ENCODE peak calls at places on chromosomes 6 and 20, in eight cellular contexts. One of them, this sample, is unnamed. For H3K4me1, the result is how much of the 10 kb centered on the place peaks cover.

GRCh38 chr6:10414766-10415592 is at the start of gene TFAP2A:
- DNase-seq in uterus: no peak
- DNase-seq in colonic mucosa: no peak
- DNase-seq in fibroblast of lung: peak
- DNase-seq in hepatocyte: peak
- DNase-seq in left ventricle myocardium inferior: no peak
- DNase-seq in spleen: no peak
- DNase-seq in upper lobe of right lung: no peak
- DNase-seq in this sample: peak

GRCh38 chr20:52461602-52462001 is 270.0 kb upstream of the ZFP64 start:
- DNase-seq in hepatocyte: no peak
- DNase-seq in upper lobe of right lung: no peak
- DNase-seq in fibroblast of lung: no peak
- DNase-seq in colonic mucosa: no peak
- DNase-seq in uterus: no peak
- DNase-seq in left ventricle myocardium inferior: no peak
- DNase-seq in spleen: no peak
- DNase-seq in this sample: no peak

GRCh38 chr6:54481096-54481495 is 172.9 kb downstream of the TINAG start:
- DNase-seq in uterus: no peak
- DNase-seq in hepatocyte: peak
- DNase-seq in colonic mucosa: peak
- DNase-seq in fibroblast of lung: no peak
- DNase-seq in upper lobe of right lung: no peak
- DNase-seq in left ventricle myocardium inferior: no peak
- DNase-seq in spleen: no peak
- DNase-seq in this sample: no peak

GRCh38 chr6:142746524-142746923 is 198.5 kb downstream of the HIVEP2 start:
- DNase-seq in colonic mucosa: no peak
- DNase-seq in hepatocyte: peak
- DNase-seq in fibroblast of lung: no peak
- DNase-seq in left ventricle myocardium inferior: no peak
- DNase-seq in uterus: no peak
- DNase-seq in upper lobe of right lung: no peak
- DNase-seq in spleen: no peak
- DNase-seq in this sample: no peak

GRCh38 chr20:46979603-46980241 is 85.1 kb downstream of the EYA2 start:
- DNase-seq in left ventricle myocardium inferior: no peak
- DNase-seq in spleen: no peak
- DNase-seq in fibroblast of lung: no peak
- DNase-seq in upper lobe of right lung: no peak
- DNase-seq in hepatocyte: no peak
- DNase-seq in colonic mucosa: no peak
- DNase-seq in uterus: no peak
- DNase-seq in this sample: no peak

GRCh38 chr6:43368517-43369160 is 808 bp downstream of the ZNF318 start:
- DNase-seq in spleen: peak
- DNase-seq in uterus: peak
- DNase-seq in hepatocyte: peak
- DNase-seq in upper lobe of right lung: peak
- DNase-seq in left ventricle myocardium inferior: peak
- DNase-seq in fibroblast of lung: peak
- DNase-seq in colonic mucosa: peak
- DNase-seq in this sample: no peak

GRCh38 chr6:33620158-33620583 is 951 bp upstream of the ITPR3 start:
- DNase-seq in hepatocyte: peak
- DNase-seq in uterus: no peak
- DNase-seq in spleen: peak
- DNase-seq in colonic mucosa: peak
- DNase-seq in upper lobe of right lung: peak
- DNase-seq in left ventricle myocardium inferior: no peak
- DNase-seq in fibroblast of lung: peak
- DNase-seq in this sample: no peak

GRCh38 chr6:108661430-108661829 is 100.7 kb downstream of the FOXO3 start:
- DNase-seq in fibroblast of lung: peak
- DNase-seq in left ventricle myocardium inferior: no peak
- DNase-seq in uterus: no peak
- DNase-seq in spleen: no peak
- DNase-seq in upper lobe of right lung: no peak
- DNase-seq in colonic mucosa: no peak
- DNase-seq in hepatocyte: peak
- DNase-seq in this sample: no peak

GRCh38 chr20:4225778-4226177 is 210.4 kb upstream of the RNF24 start:
- DNase-seq in uterus: peak
- DNase-seq in colonic mucosa: no peak
- DNase-seq in left ventricle myocardium inferior: no peak
- DNase-seq in fibroblast of lung: peak
- DNase-seq in upper lobe of right lung: no peak
- DNase-seq in spleen: no peak
- DNase-seq in hepatocyte: peak
- DNase-seq in this sample: no peak

GRCh38 chr6:133889557-133890301 is 816 bp downstream of the TCF21 start:
- DNase-seq in upper lobe of right lung: no peak
- DNase-seq in hepatocyte: peak
- DNase-seq in colonic mucosa: no peak
- DNase-seq in spleen: no peak
- DNase-seq in uterus: peak
- DNase-seq in fibroblast of lung: peak
- DNase-seq in left ventricle myocardium inferior: peak
- DNase-seq in this sample: no peak

GRCh38 chr6:19830171-19830570 is 7.0 kb upstream of the ID4 start:
- DNase-seq in hepatocyte: peak
- DNase-seq in upper lobe of right lung: no peak
- DNase-seq in fibroblast of lung: peak
- DNase-seq in left ventricle myocardium inferior: no peak
- DNase-seq in spleen: no peak
- DNase-seq in uterus: no peak
- DNase-seq in colonic mucosa: no peak
- DNase-seq in this sample: no peak

GRCh38 chr6:56620229-56620868 is 22.3 kb downstream of the DST start:
- DNase-seq in colonic mucosa: no peak
- DNase-seq in left ventricle myocardium inferior: no peak
- DNase-seq in fibroblast of lung: no peak
- DNase-seq in uterus: no peak
- DNase-seq in spleen: no peak
- DNase-seq in hepatocyte: no peak
- DNase-seq in upper lobe of right lung: no peak
- DNase-seq in this sample: no peak

GRCh38 chr6:12962529-12962928 is 246.0 kb downstream of the PHACTR1 start:
- DNase-seq in upper lobe of right lung: no peak
- DNase-seq in colonic mucosa: no peak
- DNase-seq in fibroblast of lung: no peak
- DNase-seq in hepatocyte: no peak
- DNase-seq in spleen: no peak
- DNase-seq in left ventricle myocardium inferior: no peak
- DNase-seq in uterus: no peak
- DNase-seq in this sample: no peak
- H3K27ac ChIP-seq in upper lobe of right lung: peak
- H3K27ac ChIP-seq in colonic mucosa: no peak
- H3K27ac ChIP-seq in fibroblast of lung: no peak
- H3K27ac ChIP-seq in hepatocyte: no peak
- H3K27ac ChIP-seq in spleen: no peak
- H3K27ac ChIP-seq in left ventricle myocardium inferior: peak
- H3K27ac ChIP-seq in uterus: peak
- H3K27ac ChIP-seq in this sample: no peak

DNA sequence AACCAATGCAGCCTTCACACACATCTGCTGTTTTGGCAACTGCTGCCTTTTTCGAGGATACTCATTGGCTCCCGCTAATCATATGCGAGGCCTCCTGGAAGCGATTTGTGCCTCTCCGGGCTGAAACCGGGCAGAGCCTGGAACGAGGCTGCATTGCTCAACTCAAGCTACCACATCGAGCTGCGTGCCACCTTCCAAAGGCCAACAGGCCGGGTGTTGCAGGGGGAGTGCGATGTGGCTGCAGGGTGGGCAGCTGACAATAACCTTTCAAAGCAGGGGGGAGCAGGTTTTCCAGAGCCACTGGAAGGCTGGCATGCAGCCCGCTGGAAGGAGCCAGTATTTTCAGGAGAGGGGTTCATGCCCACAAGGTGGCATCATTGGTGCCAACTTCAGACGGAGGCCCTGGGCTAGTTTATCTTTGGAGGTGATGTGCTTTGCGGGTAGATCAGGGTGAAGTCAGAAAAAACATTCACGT is 122.6 kb upstream of the IFNGR1 start:
- DNase-seq in left ventricle myocardium inferior: peak
- DNase-seq in upper lobe of right lung: no peak
- DNase-seq in fibroblast of lung: no peak
- DNase-seq in hepatocyte: no peak
- DNase-seq in uterus: no peak
- DNase-seq in spleen: no peak
- DNase-seq in colonic mucosa: peak
- DNase-seq in this sample: no peak
- TF ChIP-seq CTCF in left ventricle myocardium inferior: peak
- TF ChIP-seq CTCF in upper lobe of right lung: peak
- TF ChIP-seq CTCF in fibroblast of lung: peak
- TF ChIP-seq CTCF in hepatocyte: no peak
- TF ChIP-seq CTCF in uterus: no peak
- TF ChIP-seq CTCF in spleen: peak
- TF ChIP-seq CTCF in colonic mucosa: peak
- TF ChIP-seq CTCF in this sample: peak

GRCh38 chr20:32479012-32479411 is 106.1 kb downstream of the NOL4L start:
- DNase-seq in upper lobe of right lung: no peak
- DNase-seq in left ventricle myocardium inferior: no peak
- DNase-seq in hepatocyte: peak
- DNase-seq in fibroblast of lung: no peak
- DNase-seq in spleen: peak
- DNase-seq in uterus: no peak
- DNase-seq in colonic mucosa: no peak
- DNase-seq in this sample: no peak

GRCh38 chr20:32479697-32480140 is 105.4 kb downstream of the NOL4L start:
- DNase-seq in colonic mucosa: peak
- DNase-seq in fibroblast of lung: no peak
- DNase-seq in uterus: no peak
- DNase-seq in upper lobe of right lung: no peak
- DNase-seq in spleen: peak
- DNase-seq in hepatocyte: peak
- DNase-seq in left ventricle myocardium inferior: peak
- DNase-seq in this sample: no peak

GRCh38 chr20:32477594-32478512 is 107.3 kb downstream of the NOL4L start:
- DNase-seq in left ventricle myocardium inferior: peak
- DNase-seq in spleen: peak
- DNase-seq in upper lobe of right lung: no peak
- DNase-seq in hepatocyte: peak
- DNase-seq in uterus: no peak
- DNase-seq in fibroblast of lung: no peak
- DNase-seq in colonic mucosa: peak
- DNase-seq in this sample: no peak

GRCh38 chr20:32476684-32477593 is 108.2 kb downstream of the NOL4L start:
- DNase-seq in spleen: peak
- DNase-seq in upper lobe of right lung: peak
- DNase-seq in left ventricle myocardium inferior: peak
- DNase-seq in hepatocyte: peak
- DNase-seq in colonic mucosa: no peak
- DNase-seq in fibroblast of lung: no peak
- DNase-seq in uterus: no peak
- DNase-seq in this sample: no peak

DNA sequence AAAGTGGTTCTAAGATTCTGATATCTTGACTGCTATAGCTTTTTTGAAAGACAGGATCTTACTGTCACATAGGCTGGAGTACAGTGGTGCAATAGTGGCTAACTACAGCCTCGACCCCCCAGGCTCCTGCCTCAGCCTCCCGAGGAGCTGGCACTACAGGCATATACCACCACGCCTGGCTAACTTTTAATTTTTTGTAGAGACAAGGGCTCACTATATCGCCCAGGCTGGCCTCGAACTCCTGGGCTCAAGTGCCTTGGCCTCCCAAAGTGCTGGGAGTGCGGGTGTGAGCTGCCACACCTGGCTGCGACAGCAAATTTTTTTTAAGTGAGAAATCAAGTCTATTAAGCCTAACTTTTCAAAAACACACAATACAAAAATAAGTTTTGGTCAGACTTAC is 106.6 kb downstream of the NOL4L start:
- DNase-seq in colonic mucosa: no peak
- DNase-seq in upper lobe of right lung: no peak
- DNase-seq in fibroblast of lung: no peak
- DNase-seq in spleen: peak
- DNase-seq in left ventricle myocardium inferior: no peak
- DNase-seq in uterus: no peak
- DNase-seq in hepatocyte: peak
- DNase-seq in this sample: no peak
- H3K4me1 ChIP-seq in colonic mucosa: half or more
- H3K4me1 ChIP-seq in upper lobe of right lung: half or more
- H3K4me1 ChIP-seq in fibroblast of lung: under half
- H3K4me1 ChIP-seq in spleen: half or more
- H3K4me1 ChIP-seq in left ventricle myocardium inferior: half or more
- H3K4me1 ChIP-seq in uterus: under half
- H3K4me1 ChIP-seq in hepatocyte: half or more
- H3K4me1 ChIP-seq in this sample: under half

GRCh38 chr6:139595183-139595582 is 220.7 kb upstream of the CITED2 start:
- DNase-seq in fibroblast of lung: peak
- DNase-seq in hepatocyte: no peak
- DNase-seq in upper lobe of right lung: no peak
- DNase-seq in spleen: no peak
- DNase-seq in left ventricle myocardium inferior: no peak
- DNase-seq in colonic mucosa: no peak
- DNase-seq in uterus: no peak
- DNase-seq in this sample: no peak

GRCh38 chr6:139597087-139597763 is 222.8 kb upstream of the CITED2 start:
- DNase-seq in left ventricle myocardium inferior: no peak
- DNase-seq in fibroblast of lung: peak
- DNase-seq in colonic mucosa: no peak
- DNase-seq in hepatocyte: no peak
- DNase-seq in uterus: no peak
- DNase-seq in spleen: no peak
- DNase-seq in upper lobe of right lung: no peak
- DNase-seq in this sample: no peak

GRCh38 chr6:139593081-139593480 is 218.6 kb upstream of the CITED2 start:
- DNase-seq in hepatocyte: no peak
- DNase-seq in colonic mucosa: no peak
- DNase-seq in uterus: no peak
- DNase-seq in upper lobe of right lung: no peak
- DNase-seq in fibroblast of lung: no peak
- DNase-seq in spleen: no peak
- DNase-seq in left ventricle myocardium inferior: no peak
- DNase-seq in this sample: no peak

GRCh38 chr6:139592011-139592410 is 217.6 kb upstream of the CITED2 start:
- DNase-seq in left ventricle myocardium inferior: no peak
- DNase-seq in uterus: no peak
- DNase-seq in spleen: no peak
- DNase-seq in upper lobe of right lung: no peak
- DNase-seq in fibroblast of lung: no peak
- DNase-seq in hepatocyte: no peak
- DNase-seq in colonic mucosa: no peak
- DNase-seq in this sample: no peak

DNA sequence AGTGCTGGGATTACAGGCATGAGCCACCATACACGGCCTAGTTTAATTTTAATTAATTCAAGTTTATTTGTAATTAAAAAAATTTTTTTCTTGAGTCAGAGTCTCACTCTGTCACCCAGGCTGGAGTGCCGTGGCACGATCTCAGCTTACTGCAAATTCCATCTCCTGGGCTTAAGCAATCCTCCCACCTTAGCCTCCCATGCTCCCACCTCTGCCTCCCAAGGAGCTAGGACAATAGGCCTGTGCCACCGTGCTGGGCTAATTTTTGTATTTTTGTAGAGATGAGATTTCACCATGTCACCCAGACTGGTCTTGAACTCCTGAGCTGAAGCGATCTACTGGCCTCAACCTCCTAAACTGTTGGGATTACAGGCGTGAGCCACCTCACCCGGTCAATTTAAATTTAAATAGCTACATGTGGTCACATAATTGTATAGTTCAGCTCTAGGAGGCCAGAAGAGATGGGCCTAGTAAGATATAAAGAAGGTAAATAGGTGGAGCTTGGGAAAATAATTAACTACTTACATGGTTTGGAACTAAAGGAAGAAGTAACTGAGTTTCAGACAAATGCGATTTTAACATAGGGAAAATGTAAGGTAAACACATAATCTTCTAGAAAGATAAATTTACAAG is 220.0 kb upstream of the CITED2 start:
- DNase-seq in left ventricle myocardium inferior: no peak
- DNase-seq in upper lobe of right lung: no peak
- DNase-seq in fibroblast of lung: no peak
- DNase-seq in spleen: no peak
- DNase-seq in hepatocyte: no peak
- DNase-seq in uterus: no peak
- DNase-seq in colonic mucosa: peak
- DNase-seq in this sample: no peak
- H3K27ac ChIP-seq in left ventricle myocardium inferior: no peak
- H3K27ac ChIP-seq in upper lobe of right lung: no peak
- H3K27ac ChIP-seq in fibroblast of lung: no peak
- H3K27ac ChIP-seq in spleen: no peak
- H3K27ac ChIP-seq in hepatocyte: peak
- H3K27ac ChIP-seq in uterus: peak
- H3K27ac ChIP-seq in colonic mucosa: no peak
- H3K27ac ChIP-seq in this sample: no peak